ENCODE peak calls at places on chromosome 22, in five cellular contexts. C is thoracic aorta, R is mucosa of descending colon, K is H9, F is upper lobe of right lung. Y is an unnamed sample.

GRCh38 chr22:24436553-24436952 is 9.2 kb downstream of the ADORA2A start:
- DNase-seq in F (peak), C (no peak), K (no peak), R (no peak), Y (peak)

GRCh38 chr22:24144471-24145115 is 36.7 kb upstream of the SUSD2 start:
- DNase-seq in R (no peak), F (no peak), K (no peak), C (no peak), Y (no peak)

GRCh38 chr22:38203090-38203810 is 1.5 kb downstream of the MAFF start:
- DNase-seq in K (peak), F (peak), R (peak), C (no peak), Y (no peak)

GRCh38 chr22:41274856-41275255 is 11.1 kb downstream of the RANGAP1 start:
- DNase-seq in R (no peak), C (no peak), F (no peak), K (no peak), Y (no peak)

GRCh38 chr22:30267382-30268302 is 991 bp upstream of the OSM start:
- DNase-seq in F (no peak), K (no peak), C (no peak), R (no peak), Y (no peak)

GRCh38 chr22:41902932-41903421 is 11.9 kb downstream of the SHISA8 start:
- DNase-seq in F (no peak), C (no peak), K (no peak), R (no peak), Y (no peak)

GRCh38 chr22:49598338-49598737 is 229.3 kb downstream of the BRD1 start:
- DNase-seq in F (peak), R (no peak), K (no peak), C (no peak), Y (no peak)

GRCh38 chr22:29004647-29005371 is 56.8 kb downstream of the C22orf31 start:
- DNase-seq in K (peak), R (peak), C (no peak), F (peak), Y (no peak)

GRCh38 chr22:23709107-23709506 is 18.3 kb downstream of the RGL4 start:
- DNase-seq in C (no peak), F (no peak), K (no peak), R (no peak), Y (no peak)

GRCh38 chr22:44648085-44648820 is 53.8 kb upstream of the PRR5 start:
- DNase-seq in F (peak), C (no peak), R (no peak), K (peak), Y (no peak)

GRCh38 chr22:45671783-45672563 is at the start of gene ATXN10:
- DNase-seq in K (peak), F (peak), R (peak), C (peak), Y (peak)

GRCh38 chr22:41524809-41525449 is 19.3 kb downstream of the POLR3H start:
- DNase-seq in F (no peak), K (no peak), R (peak), C (no peak), Y (no peak)

GRCh38 chr22:29306830-29307657 is 594 bp downstream of the GAS2L1 start:
- DNase-seq in K (peak), R (peak), C (no peak), F (peak), Y (peak)

GRCh38 chr22:37274380-37274862 is 7.9 kb upstream of the CYTH4 start:
- DNase-seq in C (no peak), K (no peak), F (peak), R (peak), Y (no peak)

GRCh38 chr22:49553076-49553475 is 274.6 kb downstream of the BRD1 start:
- DNase-seq in R (no peak), K (no peak), C (no peak), F (peak), Y (no peak)

GRCh38 chr22:29190051-29190450 is 15.6 kb upstream of the EMID1 start:
- DNase-seq in R (no peak), K (no peak), C (no peak), F (peak), Y (no peak)

GRCh38 chr22:46033256-46034200 is 56.6 kb upstream of the WNT7B start:
- DNase-seq in R (no peak), K (no peak), F (no peak), C (no peak), Y (no peak)

GRCh38 chr22:40486962-40487602 is 116.7 kb downstream of the SGSM3 start:
- DNase-seq in R (no peak), F (no peak), K (no peak), C (no peak), Y (no peak)

GRCh38 chr22:28939394-28939793 is 56.0 kb downstream of the ZNRF3 start:
- DNase-seq in C (no peak), K (no peak), F (no peak), R (no peak), Y (no peak)

GRCh38 chr22:23675502-23676415 is 15.1 kb upstream of the RGL4 start:
- DNase-seq in F (peak), C (no peak), K (no peak), R (peak), Y (no peak)

GRCh38 chr22:41524283-41524682 is 20.0 kb downstream of the POLR3H start:
- DNase-seq in K (no peak), F (peak), C (peak), R (peak), Y (peak)

GRCh38 chr22:24184057-24184798 is 2.9 kb downstream of the SUSD2 start:
- DNase-seq in C (no peak), K (no peak), F (peak), R (no peak), Y (no peak)

GRCh38 chr22:28032896-28033295 is 113.8 kb upstream of the PITPNB start:
- DNase-seq in F (no peak), C (no peak), R (no peak), K (no peak), Y (no peak)

GRCh38 chr22:38292694-38293093 is 19.9 kb upstream of the TMEM184B start:
- DNase-seq in C (no peak), R (no peak), K (no peak), F (no peak), Y (no peak)

GRCh38 chr22:35072939-35073338 is 7.0 kb downstream of the ISX start:
- DNase-seq in C (no peak), R (no peak), F (no peak), K (no peak), Y (no peak)

GRCh38 chr22:40560551-40560950 is 76.0 kb downstream of the MRTFA start:
- DNase-seq in F (no peak), R (no peak), C (no peak), K (no peak), Y (no peak)

GRCh38 chr22:34973926-34974325 is 92.0 kb upstream of the ISX start:
- DNase-seq in C (no peak), R (no peak), K (no peak), F (no peak), Y (no peak)

GRCh38 chr22:20651286-20651685 is 122.6 kb upstream of the SERPIND1 start:
- DNase-seq in R (no peak), F (no peak), K (peak), C (no peak), Y (no peak)

GRCh38 chr22:35631597-35631996 is 14.5 kb upstream of the MB start:
- DNase-seq in C (no peak), F (peak), R (peak), K (peak), Y (no peak)

GRCh38 chr22:45996241-45997076 is 19.5 kb upstream of the WNT7B start:
- DNase-seq in C (no peak), K (no peak), F (peak), R (no peak), Y (no peak)

GRCh38 chr22:29032584-29032983 is 29.0 kb downstream of the C22orf31 start:
- DNase-seq in F (no peak), C (no peak), R (no peak), K (no peak), Y (no peak)

GRCh38 chr22:37336474-37337028 is 54.2 kb downstream of the CYTH4 start:
- DNase-seq in C (no peak), F (no peak), R (peak), K (no peak), Y (no peak)

GRCh38 chr22:31229402-31230140 is 17.5 kb downstream of the LIMK2 start:
- DNase-seq in R (peak), C (no peak), K (no peak), F (no peak), Y (no peak)

GRCh38 chr22:38700271-38700788 is 413 bp downstream of the JOSD1 start:
- DNase-seq in K (no peak), C (no peak), F (peak), R (peak), Y (no peak)

GRCh38 chr22:40665312-40665711 is 14.0 kb upstream of the MCHR1 start:
- DNase-seq in R (no peak), F (no peak), C (peak), K (no peak), Y (no peak)

GRCh38 chr22:24431309-24432034 is 4.1 kb downstream of the ADORA2A start:
- DNase-seq in K (no peak), C (no peak), F (peak), R (no peak), Y (no peak)

GRCh38 chr22:43407591-43407990 is 4.2 kb upstream of the MPPED1 start:
- DNase-seq in F (no peak), C (no peak), R (no peak), K (no peak), Y (no peak)

GRCh38 chr22:33083212-33083611 is 25.0 kb upstream of the SYN3 start:
- DNase-seq in C (no peak), R (no peak), F (no peak), K (no peak), Y (no peak)

GRCh38 chr22:35258144-35258988 is 1.1 kb downstream of the HMGXB4 start:
- DNase-seq in K (peak), C (no peak), R (peak), F (no peak), Y (no peak)

GRCh38 chr22:17565986-17566687 is 2.8 kb downstream of the SLC25A18 start:
- DNase-seq in C (no peak), F (no peak), K (no peak), R (no peak), Y (no peak)

GRCh38 chr22:17566776-17567175 is 3.5 kb downstream of the SLC25A18 start:
- DNase-seq in F (no peak), K (no peak), C (no peak), R (no peak), Y (no peak)

GRCh38 chr22:17563936-17564391 is 666 bp downstream of the SLC25A18 start:
- DNase-seq in F (no peak), R (peak), K (no peak), C (no peak), Y (no peak)

GRCh38 chr22:17559188-17559587 is 4.1 kb upstream of the SLC25A18 start:
- DNase-seq in F (no peak), C (no peak), K (no peak), R (no peak), Y (no peak)

GRCh38 chr22:17562906-17563870 is at the start of gene SLC25A18:
- DNase-seq in K (peak), F (no peak), C (no peak), R (no peak), Y (no peak)
- TF ChIP-seq CTCF in K (peak), F (no peak), C (peak), R (no peak), Y (no peak)

DNA sequence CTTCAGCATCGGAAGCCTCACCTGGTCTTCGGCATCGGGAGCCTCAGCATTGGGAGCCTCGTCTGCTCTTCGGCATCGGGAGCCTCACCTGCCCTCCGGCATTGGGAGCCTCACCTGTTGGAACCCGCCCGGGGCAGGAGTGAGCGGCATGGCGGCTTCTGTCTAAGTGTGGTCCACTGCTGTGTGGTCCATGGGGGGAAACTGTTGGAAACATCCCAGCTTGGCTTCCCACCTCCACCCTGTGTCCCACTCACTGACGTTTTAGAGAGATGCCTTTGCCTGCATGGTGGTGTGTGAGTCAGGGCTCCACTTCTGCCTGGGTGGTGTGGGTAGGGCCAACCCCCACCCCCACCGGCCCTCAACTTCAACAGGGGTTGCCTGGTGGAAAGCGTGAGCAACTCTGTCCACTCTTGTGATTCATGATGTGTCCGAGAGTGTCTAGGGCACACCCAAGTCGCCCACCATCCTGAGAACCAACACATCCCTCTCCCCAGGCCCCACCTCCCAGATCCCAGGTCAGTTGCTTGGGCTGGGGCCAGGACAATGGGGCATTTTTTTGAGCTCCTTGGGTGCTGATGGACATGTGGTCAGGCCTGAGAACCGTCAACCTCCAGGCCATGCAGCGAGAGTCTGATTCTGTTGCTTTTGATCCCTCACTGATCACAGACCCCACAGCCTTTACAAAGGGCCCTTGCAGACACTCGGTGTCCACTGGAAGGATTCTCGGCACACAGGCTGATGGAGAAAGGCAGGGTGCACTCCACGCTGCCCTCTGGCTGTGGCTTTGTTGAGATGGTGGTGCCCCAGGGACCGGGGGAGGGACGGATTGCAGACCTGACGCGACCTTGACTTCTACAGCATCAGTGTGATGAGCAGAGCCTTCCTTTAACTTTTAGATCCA is 406.7 kb downstream of the TBC1D22A start:
- DNase-seq in R (peak), F (peak), C (no peak), K (peak), Y (peak)
- TF ChIP-seq CTCF in R (no peak), F (peak), C (no peak), K (peak), Y (no peak)

GRCh38 chr22:19291218-19291579 is 320 bp downstream of the CLTCL1 start:
- DNase-seq in F (peak), C (no peak), K (peak), R (peak), Y (peak)
- TF ChIP-seq CTCF in F (no peak), C (no peak), K (no peak), R (no peak), Y (no peak)

GRCh38 chr22:25709758-25710157 is 32.2 kb upstream of the MYO18B start:
- DNase-seq in K (no peak), C (no peak), F (no peak), R (no peak), Y (no peak)

GRCh38 chr22:25702046-25702445 is 39.9 kb upstream of the MYO18B start:
- DNase-seq in K (no peak), R (no peak), C (no peak), F (no peak), Y (no peak)

GRCh38 chr22:25704701-25705100 is 37.3 kb upstream of the MYO18B start:
- DNase-seq in C (no peak), F (no peak), K (no peak), R (no peak), Y (no peak)

GRCh38 chr22:25702571-25703167 is 39.3 kb upstream of the MYO18B start:
- DNase-seq in K (no peak), R (no peak), C (no peak), F (no peak), Y (no peak)

DNA sequence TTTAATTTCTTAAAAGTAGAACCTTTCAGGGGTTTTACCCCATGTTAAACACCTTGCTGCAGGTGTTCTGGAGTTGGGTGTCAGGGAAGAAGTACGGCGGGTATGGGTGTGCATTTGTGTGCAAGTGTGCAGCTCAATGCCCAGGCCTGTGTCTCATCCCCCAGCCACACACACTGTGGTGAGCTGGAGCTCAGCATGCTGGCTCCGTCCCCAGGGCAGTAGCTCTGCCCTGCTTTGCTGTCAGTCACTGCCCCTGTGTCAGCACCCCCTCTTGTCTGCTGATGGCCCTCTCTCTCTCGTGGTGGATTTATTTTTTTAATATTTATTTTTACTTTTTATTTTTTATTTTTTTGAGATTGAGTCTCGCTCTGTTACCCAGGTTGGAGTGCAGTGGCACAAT is 35.8 kb upstream of the MYO18B start:
- DNase-seq in R (no peak), K (no peak), F (no peak), C (no peak), Y (no peak)
- TF ChIP-seq CTCF in R (no peak), K (no peak), F (no peak), C (no peak), Y (no peak)

DNA sequence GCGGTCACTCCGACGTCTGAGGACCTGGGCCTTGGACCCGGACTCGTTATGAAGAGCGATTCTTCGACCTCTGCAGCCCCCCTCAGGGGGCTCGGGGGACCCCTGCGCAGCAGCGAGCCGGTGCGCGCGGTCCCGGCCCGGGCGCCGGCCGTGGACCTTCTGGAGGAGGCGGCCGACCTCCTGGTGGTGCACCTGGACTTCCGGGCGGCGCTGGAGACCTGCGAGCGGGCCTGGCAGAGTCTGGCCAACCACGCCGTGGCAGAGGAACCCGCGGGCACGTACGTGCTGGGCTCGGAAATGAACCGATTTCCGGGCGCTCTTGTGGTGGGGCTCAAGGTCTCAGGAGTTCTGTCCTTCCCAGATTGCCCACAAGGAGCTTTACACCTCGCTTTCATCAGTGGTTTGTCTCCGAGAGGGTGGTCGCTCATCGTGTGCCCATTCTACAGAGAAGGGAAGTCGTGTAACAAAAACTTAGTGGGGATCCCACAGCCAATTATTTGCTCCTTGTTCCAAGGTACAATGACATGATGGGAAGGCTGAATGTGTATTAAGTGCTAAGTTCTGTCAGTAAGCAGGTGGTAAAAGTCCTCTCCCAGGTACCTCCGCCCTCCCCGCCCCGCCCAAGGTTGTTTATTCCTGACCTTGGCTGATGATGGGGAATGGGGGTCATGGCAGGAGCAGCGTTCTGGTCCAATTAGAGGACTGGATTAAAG is 695 bp downstream of the PEX26 start:
- DNase-seq in F (peak), K (peak), C (no peak), R (peak), Y (no peak)
- TF ChIP-seq CTCF in F (no peak), K (peak), C (no peak), R (no peak), Y (no peak)

DNA sequence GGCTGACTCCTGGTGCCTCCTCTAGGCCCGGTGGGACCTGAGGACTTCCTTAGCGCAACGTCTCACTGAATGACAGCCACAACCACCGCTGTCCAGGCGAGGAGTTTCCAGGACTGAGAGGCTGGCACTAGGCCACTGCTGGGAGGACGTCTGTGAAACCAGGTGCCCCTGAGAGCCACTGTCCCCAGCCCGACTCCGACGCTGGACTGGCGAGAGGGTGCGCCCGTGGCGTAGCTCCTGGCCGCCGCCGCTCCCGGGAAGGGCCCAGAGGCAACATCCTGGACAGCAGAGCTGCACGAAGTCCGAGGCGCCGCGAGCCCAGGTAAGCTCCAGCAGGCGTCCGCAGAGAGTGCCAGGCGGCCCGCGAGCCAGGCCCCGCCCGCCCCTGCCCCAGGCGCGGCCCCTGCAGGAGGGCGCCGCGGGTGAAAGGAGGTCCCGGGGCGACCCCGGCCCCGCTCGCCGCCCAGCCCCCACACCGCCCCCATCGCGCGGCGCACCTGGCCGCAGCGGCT is 525 bp downstream of the DGCR2 start:
- DNase-seq in F (peak), R (peak), C (no peak), K (peak), Y (peak)
- TF ChIP-seq CTCF in F (no peak), R (no peak), C (no peak), K (no peak), Y (no peak)

Y was measured in coronary artery.